ENCODE peak calls at places on chromosomes 11 and 22, in seven cellular contexts. One of them, this sample, is unnamed.

GRCh38 chr11:15839061-15839460 is 517.3 kb downstream of the SOX6 start:
- DNase-seq in H1: no peak
- DNase-seq in neuronal stem cell: no peak
- DNase-seq in IMR-90: no peak
- DNase-seq in mesendoderm: peak; percentile 58
- DNase-seq in trophoblast cell: no peak
- DNase-seq in H9: no peak
- DNase-seq in this sample: no peak

GRCh38 chr22:36385491-36386350 is 2.0 kb downstream of the MYH9 start:
- DNase-seq in mesendoderm: peak; percentile 83
- DNase-seq in IMR-90: no peak
- DNase-seq in trophoblast cell: peak; percentile 73
- DNase-seq in H9: no peak
- DNase-seq in neuronal stem cell: no peak
- DNase-seq in H1: no peak
- DNase-seq in this sample: peak; percentile 70

GRCh38 chr11:107508858-107509244 is 51.2 kb upstream of the CWF19L2 start:
- DNase-seq in trophoblast cell: no peak
- DNase-seq in neuronal stem cell: no peak
- DNase-seq in IMR-90: no peak
- DNase-seq in mesendoderm: no peak
- DNase-seq in H1: no peak
- DNase-seq in H9: no peak
- DNase-seq in this sample: no peak

GRCh38 chr11:65766535-65766934 is 14.2 kb downstream of the AP5B1 start:
- DNase-seq in H9: no peak
- DNase-seq in IMR-90: peak; percentile 6
- DNase-seq in trophoblast cell: no peak
- DNase-seq in neuronal stem cell: no peak
- DNase-seq in H1: no peak
- DNase-seq in mesendoderm: no peak
- DNase-seq in this sample: peak; percentile 59

GRCh38 chr11:94793822-94794221 is 25.7 kb downstream of the AMOTL1 start:
- DNase-seq in trophoblast cell: no peak
- DNase-seq in H1: no peak
- DNase-seq in neuronal stem cell: no peak
- DNase-seq in IMR-90: peak; percentile 81
- DNase-seq in mesendoderm: no peak
- DNase-seq in H9: no peak
- DNase-seq in this sample: peak; percentile 68

GRCh38 chr11:47507016-47507631 is 45.8 kb downstream of the CELF1 start:
- DNase-seq in H9: no peak
- DNase-seq in mesendoderm: no peak
- DNase-seq in trophoblast cell: no peak
- DNase-seq in neuronal stem cell: no peak
- DNase-seq in IMR-90: no peak
- DNase-seq in H1: no peak
- DNase-seq in this sample: no peak

GRCh38 chr22:23119492-23120414 is 22.0 kb downstream of the RSPH14 start:
- DNase-seq in mesendoderm: peak; percentile 45
- DNase-seq in trophoblast cell: no peak
- DNase-seq in neuronal stem cell: no peak
- DNase-seq in H9: no peak
- DNase-seq in IMR-90: no peak
- DNase-seq in H1: no peak
- DNase-seq in this sample: no peak

GRCh38 chr11:24509114-24509513 is 12.3 kb downstream of the LUZP2 start:
- DNase-seq in IMR-90: peak; percentile 41
- DNase-seq in trophoblast cell: no peak
- DNase-seq in H1: no peak
- DNase-seq in H9: no peak
- DNase-seq in neuronal stem cell: no peak
- DNase-seq in mesendoderm: no peak
- DNase-seq in this sample: peak; percentile 6

GRCh38 chr11:14288189-14288935 is 70.6 kb downstream of the RRAS2 start:
- DNase-seq in trophoblast cell: no peak
- DNase-seq in H9: no peak
- DNase-seq in mesendoderm: no peak
- DNase-seq in IMR-90: peak; percentile 89
- DNase-seq in neuronal stem cell: no peak
- DNase-seq in H1: no peak
- DNase-seq in this sample: peak; percentile 82

GRCh38 chr22:26045051-26045450 is 124.2 kb upstream of the SEZ6L start:
- DNase-seq in H9: no peak
- DNase-seq in neuronal stem cell: no peak
- DNase-seq in trophoblast cell: peak; percentile 39
- DNase-seq in mesendoderm: no peak
- DNase-seq in H1: no peak
- DNase-seq in IMR-90: no peak
- DNase-seq in this sample: no peak

GRCh38 chr11:130322126-130322525 is 7.4 kb upstream of the ZBTB44 start:
- DNase-seq in H9: no peak
- DNase-seq in H1: no peak
- DNase-seq in mesendoderm: no peak
- DNase-seq in IMR-90: no peak
- DNase-seq in neuronal stem cell: no peak
- DNase-seq in trophoblast cell: no peak
- DNase-seq in this sample: no peak

GRCh38 chr11:2207773-2208621 is 36.4 kb upstream of the TH start:
- DNase-seq in neuronal stem cell: no peak
- DNase-seq in IMR-90: no peak
- DNase-seq in H1: no peak
- DNase-seq in mesendoderm: no peak
- DNase-seq in trophoblast cell: peak; percentile 99
- DNase-seq in H9: peak; percentile 20
- DNase-seq in this sample: no peak

GRCh38 chr11:78310500-78310909 is 107.1 kb downstream of the GAB2 start:
- DNase-seq in neuronal stem cell: no peak
- DNase-seq in IMR-90: peak; percentile 35
- DNase-seq in mesendoderm: no peak
- DNase-seq in H9: no peak
- DNase-seq in H1: no peak
- DNase-seq in trophoblast cell: no peak
- DNase-seq in this sample: no peak

GRCh38 chr11:62604460-62605130 is 2.9 kb upstream of the MTA2 start:
- DNase-seq in H9: peak; percentile 57
- DNase-seq in IMR-90: no peak
- DNase-seq in mesendoderm: peak; percentile 67
- DNase-seq in neuronal stem cell: peak; percentile 70
- DNase-seq in trophoblast cell: no peak
- DNase-seq in H1: no peak
- DNase-seq in this sample: peak; percentile 44

GRCh38 chr22:40182231-40182835 is 4.6 kb downstream of the TNRC6B start:
- DNase-seq in mesendoderm: no peak
- DNase-seq in IMR-90: no peak
- DNase-seq in trophoblast cell: no peak
- DNase-seq in neuronal stem cell: no peak
- DNase-seq in H1: no peak
- DNase-seq in H9: no peak
- DNase-seq in this sample: peak; percentile 16

GRCh38 chr11:665062-665706 is 28.1 kb downstream of the DRD4 start:
- DNase-seq in IMR-90: no peak
- DNase-seq in neuronal stem cell: no peak
- DNase-seq in mesendoderm: no peak
- DNase-seq in trophoblast cell: no peak
- DNase-seq in H9: no peak
- DNase-seq in H1: no peak
- DNase-seq in this sample: no peak

DNA sequence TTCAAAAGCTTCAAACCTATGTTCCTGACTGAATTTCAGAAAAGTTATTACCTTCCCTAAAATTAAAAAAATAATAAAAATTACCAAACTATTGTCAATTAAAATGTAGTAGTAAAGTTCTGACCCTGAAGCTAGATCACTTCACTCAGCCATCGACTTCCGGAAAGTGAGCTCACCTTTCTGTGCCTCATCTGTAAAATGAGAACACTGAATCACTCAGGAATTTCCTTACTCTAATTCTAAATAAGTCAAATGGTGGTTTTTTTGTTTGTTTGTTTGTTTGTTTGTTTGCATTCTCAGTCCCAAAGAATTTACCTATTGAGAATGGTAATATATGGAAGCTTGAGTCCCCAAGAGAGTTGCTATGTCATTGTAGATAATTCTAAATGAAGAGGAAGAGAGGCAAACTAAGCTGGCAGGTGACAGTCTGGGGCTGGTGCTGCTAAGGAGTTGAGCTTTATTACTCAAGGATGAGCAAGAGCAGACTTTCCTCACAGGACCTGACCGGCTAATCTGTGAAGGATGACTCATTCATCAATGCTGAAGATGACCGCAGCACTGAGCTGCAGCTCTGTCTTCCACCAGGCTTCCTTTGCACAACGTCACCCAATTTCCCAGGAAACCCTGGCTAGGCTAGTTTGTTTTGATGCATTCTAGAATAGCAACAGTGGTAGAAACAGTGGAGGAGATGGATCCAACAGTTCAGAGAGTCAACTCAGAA is 248.8 kb downstream of the RAB38 start:
- DNase-seq in trophoblast cell: no peak
- DNase-seq in H1: peak; percentile 7
- DNase-seq in neuronal stem cell: no peak
- DNase-seq in mesendoderm: peak; percentile 80
- DNase-seq in H9: peak; percentile 43
- DNase-seq in IMR-90: peak; percentile 49
- DNase-seq in this sample: peak; percentile 70
- H2BK120ac ChIP-seq in trophoblast cell: no peak overlapping the region
- H2BK120ac ChIP-seq in H1: no peak overlapping the region
- H2BK120ac ChIP-seq in neuronal stem cell: no peak overlapping the region
- H2BK120ac ChIP-seq in mesendoderm: no peak overlapping the region
- H2BK120ac ChIP-seq in H9: no peak overlapping the region
- H2BK120ac ChIP-seq in IMR-90: no peak overlapping the region
- H2BK120ac ChIP-seq in this sample: no peak overlapping the region

DNA sequence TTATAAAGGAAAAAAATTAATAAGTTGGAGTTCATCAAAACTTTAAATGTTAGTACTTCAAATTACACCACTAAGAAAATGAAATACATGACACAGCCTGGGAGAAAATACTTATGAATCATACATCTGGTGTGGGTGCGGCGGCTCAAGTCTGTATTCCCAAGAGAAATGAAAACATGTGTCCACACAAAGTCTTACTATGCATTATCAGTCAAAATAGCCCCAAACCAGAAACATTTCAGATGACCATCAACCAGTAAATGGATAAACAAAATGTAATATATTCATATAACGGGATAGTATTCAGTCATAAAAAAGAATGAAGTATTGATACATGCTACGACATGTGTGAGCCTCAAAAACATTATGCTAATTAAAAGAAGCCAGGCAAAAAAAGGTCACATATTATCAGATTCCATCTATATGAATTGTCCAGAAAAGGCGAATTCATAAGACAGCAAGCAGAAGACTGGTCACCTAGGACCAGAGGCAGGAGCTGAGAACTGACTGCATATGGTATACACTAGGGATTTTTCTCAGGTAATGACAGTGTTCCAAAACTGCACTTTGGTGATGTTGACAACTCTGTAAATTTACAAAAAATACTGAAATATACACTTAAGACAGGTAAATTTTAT is 5.3 kb upstream of the AKIP1 start:
- DNase-seq in mesendoderm: no peak
- DNase-seq in neuronal stem cell: no peak
- DNase-seq in H9: no peak
- DNase-seq in H1: no peak
- DNase-seq in trophoblast cell: peak; percentile 27
- DNase-seq in IMR-90: peak; percentile 83
- DNase-seq in this sample: peak; percentile 41
- H2BK120ac ChIP-seq in mesendoderm: no peak overlapping the region
- H2BK120ac ChIP-seq in neuronal stem cell: no peak overlapping the region
- H2BK120ac ChIP-seq in H9: no peak overlapping the region
- H2BK120ac ChIP-seq in H1: no peak overlapping the region
- H2BK120ac ChIP-seq in trophoblast cell: no peak overlapping the region
- H2BK120ac ChIP-seq in IMR-90: peak overlapping the region; percentile 3
- H2BK120ac ChIP-seq in this sample: no peak overlapping the region

GRCh38 chr11:19768197-19768596 is 55.6 kb downstream of the NAV2 start:
- DNase-seq in H9: no peak
- DNase-seq in IMR-90: no peak
- DNase-seq in mesendoderm: no peak
- DNase-seq in neuronal stem cell: no peak
- DNase-seq in H1: no peak
- DNase-seq in trophoblast cell: no peak
- DNase-seq in this sample: no peak

GRCh38 chr11:19769820-19770219 is 57.2 kb downstream of the NAV2 start:
- DNase-seq in H9: no peak
- DNase-seq in mesendoderm: no peak
- DNase-seq in H1: no peak
- DNase-seq in neuronal stem cell: no peak
- DNase-seq in IMR-90: peak; percentile 66
- DNase-seq in trophoblast cell: no peak
- DNase-seq in this sample: peak; percentile 51

GRCh38 chr11:19768815-19769214 is 56.2 kb downstream of the NAV2 start:
- DNase-seq in mesendoderm: no peak
- DNase-seq in H9: no peak
- DNase-seq in neuronal stem cell: no peak
- DNase-seq in trophoblast cell: no peak
- DNase-seq in IMR-90: no peak
- DNase-seq in H1: no peak
- DNase-seq in this sample: no peak

GRCh38 chr11:19772480-19772879 is 59.8 kb downstream of the NAV2 start:
- DNase-seq in IMR-90: no peak
- DNase-seq in neuronal stem cell: no peak
- DNase-seq in H1: peak; percentile 89
- DNase-seq in H9: peak; percentile 84
- DNase-seq in trophoblast cell: no peak
- DNase-seq in mesendoderm: peak; percentile 66
- DNase-seq in this sample: no peak

DNA sequence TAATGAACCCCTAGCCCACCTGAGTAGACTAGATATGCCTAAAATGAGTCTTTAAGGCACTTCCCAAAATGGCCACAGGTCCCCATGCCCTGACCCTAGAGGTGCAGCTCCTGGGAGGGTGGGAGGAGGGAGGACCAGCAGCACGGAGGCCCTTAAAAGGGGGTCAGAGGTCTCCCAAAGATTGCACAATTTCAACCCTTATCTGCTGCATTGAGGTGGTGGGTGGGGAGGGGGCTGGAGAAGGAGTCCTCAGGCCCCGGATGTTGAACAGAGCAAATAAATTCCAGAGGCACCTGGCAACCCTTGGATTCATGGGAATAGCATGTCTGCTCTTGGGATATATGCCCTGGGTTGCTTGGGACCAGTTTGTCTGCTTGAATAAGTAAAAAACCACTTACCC is 57.6 kb downstream of the NAV2 start:
- DNase-seq in IMR-90: no peak
- DNase-seq in H9: no peak
- DNase-seq in neuronal stem cell: no peak
- DNase-seq in H1: no peak
- DNase-seq in trophoblast cell: no peak
- DNase-seq in mesendoderm: no peak
- DNase-seq in this sample: no peak
- H2BK120ac ChIP-seq in IMR-90: no peak overlapping the region
- H2BK120ac ChIP-seq in H9: no peak overlapping the region
- H2BK120ac ChIP-seq in neuronal stem cell: no peak overlapping the region
- H2BK120ac ChIP-seq in H1: no peak overlapping the region
- H2BK120ac ChIP-seq in trophoblast cell: no peak overlapping the region
- H2BK120ac ChIP-seq in mesendoderm: no peak overlapping the region
- H2BK120ac ChIP-seq in this sample: no peak overlapping the region

DNA sequence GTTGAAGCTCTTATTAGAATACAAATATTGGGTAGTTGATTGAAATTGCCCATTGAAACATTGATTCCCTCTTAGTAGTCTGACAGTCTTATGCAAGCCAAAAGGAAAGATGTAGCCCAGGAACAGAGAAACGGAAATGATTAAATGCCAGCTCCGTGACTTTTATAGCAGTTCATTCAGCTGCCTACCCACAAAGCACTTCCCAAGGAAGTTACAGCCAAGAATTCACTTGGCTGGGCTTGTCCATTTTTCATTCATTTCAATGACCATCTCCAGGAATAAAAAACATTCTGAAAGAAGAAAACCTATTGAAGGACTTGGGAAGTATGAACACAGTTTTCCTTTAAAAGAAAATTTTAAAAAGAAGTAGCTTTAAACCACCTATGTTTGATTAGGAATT is 62.0 kb downstream of the NCAM1 start:
- DNase-seq in H1: no peak
- DNase-seq in IMR-90: no peak
- DNase-seq in neuronal stem cell: no peak
- DNase-seq in mesendoderm: no peak
- DNase-seq in H9: no peak
- DNase-seq in trophoblast cell: no peak
- DNase-seq in this sample: peak; percentile 18
- H2BK120ac ChIP-seq in H1: no peak overlapping the region
- H2BK120ac ChIP-seq in IMR-90: no peak overlapping the region
- H2BK120ac ChIP-seq in neuronal stem cell: no peak overlapping the region
- H2BK120ac ChIP-seq in mesendoderm: no peak overlapping the region
- H2BK120ac ChIP-seq in H9: no peak overlapping the region
- H2BK120ac ChIP-seq in trophoblast cell: no peak overlapping the region
- H2BK120ac ChIP-seq in this sample: no peak overlapping the region